ENCODE peak calls at places on chromosomes 2 and 18, in four cellular contexts. X, J, I and Q are unnamed samples.
A peak's percentile ranks its signal among the peaks of the same experiment; 100 is the strongest.

GRCh38 chr18:41461058-41461560 is 493.9 kb upstream of the PIK3C3 start:
- DNase-seq in X (no peak), J (no peak), I (no peak), Q (no peak)

GRCh38 chr2:231162036-231162345 is 36.4 kb upstream of the ARMC9 start:
- DNase-seq in X (peak; percentile 98), J (no peak), I (no peak), Q (peak; percentile 60)

GRCh38 chr2:217833439-217833838 is 169.4 kb downstream of the TNS1 start:
- DNase-seq in X (no peak), J (no peak), I (no peak), Q (no peak)

GRCh38 chr18:35076556-35076955 is 35.3 kb downstream of the MAPRE2 start:
- DNase-seq in X (peak; percentile 92), J (no peak), I (no peak), Q (peak; percentile 46)

GRCh38 chr2:181457741-181458425 is 697 bp downstream of the ITGA4 start:
- DNase-seq in X (peak; percentile 65), J (peak; percentile 53), I (peak; percentile 80), Q (peak; percentile 55)

GRCh38 chr2:176188218-176188968 is at the start of gene HOXD1:
- DNase-seq in X (peak; percentile 32), J (no peak), I (no peak), Q (no peak)

GRCh38 chr18:41075212-41075611 is 879.8 kb upstream of the PIK3C3 start:
- DNase-seq in X (peak; percentile 5), J (no peak), I (no peak), Q (peak; percentile 47)

GRCh38 chr18:59060540-59060939 is 79.1 kb upstream of the SEC11C start:
- DNase-seq in X (no peak), J (no peak), I (no peak), Q (no peak)

GRCh38 chr2:105357122-105357521 is 19.8 kb downstream of the C2orf49 start:
- DNase-seq in X (no peak), J (no peak), I (no peak), Q (no peak)

GRCh38 chr2:196278491-196278911 is 107.1 kb upstream of the STK17B start:
- DNase-seq in X (peak; percentile 85), J (no peak), I (no peak), Q (peak; percentile 61)

GRCh38 chr2:160301420-160301819 is 101.3 kb upstream of the ITGB6 start:
- DNase-seq in X (peak; percentile 47), J (no peak), I (no peak), Q (no peak)

GRCh38 chr2:191389288-191389687 is 144.1 kb downstream of the MYO1B start:
- DNase-seq in X (no peak), J (no peak), I (no peak), Q (no peak)

GRCh38 chr18:11488175-11488574 is 121.2 kb upstream of the SLC35G4 start:
- DNase-seq in X (peak; percentile 80), J (no peak), I (no peak), Q (peak; percentile 63)

GRCh38 chr18:57801379-57802165 is 1.5 kb downstream of the ATP8B1 start:
- DNase-seq in X (peak; percentile 53), J (no peak), I (no peak), Q (no peak)

GRCh38 chr2:46548103-46548486 is 68.7 kb downstream of the TMEM247 start:
- DNase-seq in X (no peak), J (peak; percentile 85), I (no peak), Q (no peak)

GRCh38 chr2:126771094-126771493 is 115.1 kb downstream of the GYPC start:
- DNase-seq in X (no peak), J (no peak), I (peak; percentile 85), Q (no peak)